ENCODE peak calls at places on chromosomes 6 and 20, in ten cellular contexts. J is RCC 7860, C is activated B cell treated with CpG ODN at 0.5 μM for 24 hours, A is amniotic stem cell, P is ascending aorta, K is mammary epithelial cell, Q is breast epithelium, T is EH, F is NCI-H524 treated with DMSO at 0.1 percent for 48 hours, M is hippocampal formation. Y is an unnamed sample.

GRCh38 chr6:21187485-21187884 is 406.1 kb upstream of the SOX4 start:
- DNase-seq in K (no peak), Q (no peak), C (no peak), M (no peak), P (no peak), T (no peak), J (no peak), A (no peak), F (no peak), Y (no peak)

GRCh38 chr6:25472314-25472713 is 179.7 kb upstream of the SCGN start:
- DNase-seq in K (no peak), T (no peak), M (no peak), C (no peak), A (no peak), F (peak; percentile 56), J (no peak), Q (no peak), P (no peak), Y (no peak)

GRCh38 chr6:1870902-1871301 is 261.2 kb downstream of the FOXC1 start:
- DNase-seq in A (no peak), K (no peak), C (no peak), P (no peak), Q (no peak), F (no peak), T (no peak), J (no peak), M (no peak), Y (no peak)

GRCh38 chr6:17271628-17272027 is 9.5 kb upstream of the RBM24 start:
- DNase-seq in J (no peak), T (no peak), P (no peak), K (no peak), F (no peak), A (no peak), C (no peak), M (no peak), Q (no peak), Y (no peak)

GRCh38 chr20:49542514-49542991 is 25.4 kb downstream of the PTGIS start:
- DNase-seq in F (no peak), P (no peak), K (no peak), C (no peak), J (no peak), Q (no peak), M (no peak), A (no peak), T (no peak), Y (no peak)

GRCh38 chr6:139147628-139148027 is 12.7 kb downstream of the HECA start:
- DNase-seq in T (no peak), P (no peak), J (no peak), Q (no peak), K (no peak), F (no peak), M (no peak), A (no peak), C (no peak), Y (no peak)

GRCh38 chr20:9829835-9830234 is 9.0 kb downstream of the PAK5 start:
- DNase-seq in J (no peak), M (no peak), Q (no peak), C (no peak), K (no peak), A (no peak), P (no peak), F (no peak), T (no peak), Y (no peak)

GRCh38 chr6:163423696-163424095 is 9.2 kb downstream of the QKI start:
- DNase-seq in A (no peak), F (no peak), J (no peak), Q (no peak), C (no peak), T (peak; percentile 32), M (no peak), P (no peak), K (no peak), Y (no peak)

GRCh38 chr6:56293756-56294155 is 46.4 kb upstream of the COL21A1 start:
- DNase-seq in F (no peak), M (no peak), C (no peak), P (no peak), A (no peak), K (no peak), J (no peak), T (no peak), Q (no peak), Y (no peak)

GRCh38 chr20:19944772-19945459 is 72.2 kb upstream of the NAA20 start:
- DNase-seq in J (peak; percentile 32), T (peak; percentile 54), K (peak; percentile 50), C (no peak), F (no peak), Q (no peak), M (no peak), A (peak; percentile 36), P (no peak), Y (no peak)

GRCh38 chr6:168071620-168072019 is 7.4 kb downstream of the FRMD1 start:
- DNase-seq in K (no peak), J (no peak), M (no peak), T (no peak), A (no peak), P (no peak), F (no peak), Q (no peak), C (no peak), Y (no peak)

GRCh38 chr6:65285275-65285674 is 421.8 kb downstream of the EYS start:
- DNase-seq in C (no peak), K (no peak), P (no peak), A (no peak), F (no peak), J (no peak), M (no peak), Q (no peak), T (no peak), Y (no peak)

GRCh38 chr6:146814148-146814750 is 215.5 kb downstream of the ADGB start:
- DNase-seq in C (no peak), M (no peak), J (no peak), K (no peak), P (no peak), Q (no peak), T (no peak), A (no peak), F (no peak), Y (no peak)

GRCh38 chr6:157607317-157608109 is 215.5 kb upstream of the SNX9 start:
- DNase-seq in T (no peak), C (no peak), K (no peak), A (no peak), M (no peak), J (no peak), F (no peak), Q (no peak), P (no peak), Y (no peak)

GRCh38 chr20:42598586-42598985 is 591.1 kb downstream of the PTPRT start:
- DNase-seq in T (no peak), Q (no peak), K (no peak), P (no peak), F (no peak), J (no peak), C (no peak), M (no peak), A (no peak), Y (no peak)

GRCh38 chr20:19903168-19903676 is 113.9 kb upstream of the NAA20 start:
- DNase-seq in M (no peak), F (no peak), J (no peak), P (no peak), A (no peak), K (no peak), C (no peak), Q (no peak), T (no peak), Y (peak; percentile 17)

GRCh38 chr20:19737025-19737424 is 21.0 kb upstream of the RIN2 start:
- DNase-seq in K (peak; percentile 98), M (no peak), A (no peak), P (no peak), J (no peak), C (no peak), Q (no peak), T (peak; percentile 50), F (no peak), Y (no peak)

GRCh38 chr6:21135484-21136005 is 458.0 kb upstream of the SOX4 start:
- DNase-seq in K (no peak), Q (no peak), J (no peak), T (no peak), P (no peak), A (no peak), M (no peak), F (no peak), C (no peak), Y (no peak)

GRCh38 chr6:17865243-17865642 is 122.2 kb downstream of the KIF13A start:
- DNase-seq in C (no peak), F (no peak), T (peak; percentile 51), J (peak; percentile 53), P (no peak), K (peak; percentile 98), A (no peak), M (peak; percentile 12), Q (peak; percentile 88), Y (peak; percentile 87)

GRCh38 chr6:148064406-148065134 is 278.1 kb upstream of the SASH1 start:
- DNase-seq in C (no peak), J (peak; percentile 12), Q (no peak), M (no peak), A (peak; percentile 40), P (no peak), T (peak; percentile 93), F (no peak), K (peak; percentile 34), Y (peak; percentile 10)

GRCh38 chr6:41187924-41188886 is 12.7 kb downstream of the TREML2 start:
- DNase-seq in F (no peak), J (no peak), C (no peak), T (no peak), Q (no peak), A (no peak), K (no peak), P (no peak), M (no peak), Y (no peak)

GRCh38 chr6:148179786-148180185 is 162.9 kb upstream of the SASH1 start:
- DNase-seq in T (peak; percentile 55), C (no peak), K (no peak), M (no peak), Q (no peak), J (peak; percentile 21), F (no peak), A (no peak), P (no peak), Y (peak; percentile 40)

Y was measured in thyroid gland.